ENCODE peak calls at places on chromosome 1, in five cellular contexts. Z, L, F, C and E are unnamed samples.
A peak's percentile ranks its signal among the peaks of the same experiment; 100 is the strongest.

GRCh38 chr1:184959626-184960025 is 14.7 kb downstream of the NIBAN1 start:
- DNase-seq in F (no peak), C (no peak), L (no peak), Z (no peak), E (no peak)

GRCh38 chr1:236522937-236523703 is 662 bp upstream of the LGALS8 start:
- DNase-seq in Z (no peak), L (no peak), C (peak; percentile 21), F (no peak), E (no peak)

GRCh38 chr1:204565617-204566582 is 49.7 kb downstream of the MDM4 start:
- DNase-seq in F (peak; percentile 64), C (peak; percentile 83), L (peak; percentile 81), Z (peak; percentile 70), E (peak; percentile 80)

GRCh38 chr1:194568610-194569009 is 1382.2 kb upstream of the B3GALT2 start:
- DNase-seq in Z (no peak), C (peak; percentile 2), F (no peak), L (no peak), E (no peak)

GRCh38 chr1:38026592-38027200 is 14.2 kb downstream of the UTP11 start:
- DNase-seq in Z (no peak), F (peak; percentile 62), C (peak; percentile 83), L (peak; percentile 72), E (peak; percentile 72)

GRCh38 chr1:191256917-191257316 is 779.3 kb upstream of the BRINP3 start:
- DNase-seq in L (no peak), Z (no peak), C (no peak), F (no peak), E (no peak)

GRCh38 chr1:40270152-40270834 is 12.3 kb downstream of the ZMPSTE24 start:
- DNase-seq in C (no peak), F (no peak), Z (no peak), L (no peak), E (no peak)

GRCh38 chr1:177426533-177426932 is 255.8 kb downstream of the BRINP2 start:
- DNase-seq in F (no peak), C (no peak), Z (no peak), L (no peak), E (no peak)

GRCh38 chr1:100422065-100422464 is 69.8 kb downstream of the CDC14A start:
- DNase-seq in L (no peak), F (no peak), Z (no peak), C (no peak), E (no peak)
- H3K4me3 ChIP-seq in L (no peak overlapping the region), F (no peak overlapping the region), Z (peak overlapping the region; percentile 95), C (no peak overlapping the region), E (no peak overlapping the region)

GRCh38 chr1:244919320-244920282 is 55.3 kb upstream of the HNRNPU start:
- DNase-seq in Z (no peak), L (no peak), F (no peak), C (no peak), E (no peak)

GRCh38 chr1:244915736-244916135 is 51.4 kb upstream of the HNRNPU start:
- DNase-seq in C (no peak), Z (no peak), F (no peak), L (no peak), E (no peak)

GRCh38 chr1:244918422-244919319 is 54.3 kb upstream of the HNRNPU start:
- DNase-seq in F (peak; percentile 69), L (peak; percentile 44), Z (peak; percentile 72), C (peak; percentile 58), E (peak; percentile 21)

GRCh38 chr1:244917271-244917670 is 52.9 kb upstream of the HNRNPU start:
- DNase-seq in F (no peak), Z (no peak), C (no peak), L (no peak), E (no peak)

DNA sequence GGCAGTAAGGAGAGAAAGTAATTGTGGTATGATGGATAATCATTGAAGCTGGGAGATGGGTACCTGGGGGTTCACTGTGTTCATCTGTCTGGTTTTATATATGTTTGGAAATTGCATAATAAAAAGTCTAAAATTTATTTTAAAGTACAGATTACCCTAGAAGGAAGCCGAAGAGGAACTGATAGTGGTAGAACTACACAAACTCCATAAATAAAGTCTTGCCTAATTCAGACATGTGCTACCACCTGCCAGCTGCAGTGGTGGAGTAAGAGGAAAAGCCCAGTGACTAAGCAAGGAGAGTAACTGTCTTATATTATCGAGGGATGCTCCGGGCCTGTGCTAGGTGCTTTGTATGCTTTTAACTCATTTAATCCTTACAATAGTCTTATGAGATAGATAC is 56.6 kb upstream of the HNRNPU start:
- DNase-seq in Z (no peak), C (no peak), F (peak; percentile 38), L (peak; percentile 10), E (no peak)
- H3K4me3 ChIP-seq in Z (no peak overlapping the region), C (no peak overlapping the region), F (no peak overlapping the region), L (no peak overlapping the region), E (no peak overlapping the region)

GRCh38 chr1:112707217-112708001 is 482 bp upstream of the RHOC start:
- DNase-seq in Z (peak; percentile 43), F (peak; percentile 95), C (peak; percentile 96), L (peak; percentile 92), E (peak; percentile 88)

GRCh38 chr1:112706505-112707216 is at the start of gene RHOC:
- DNase-seq in F (peak; percentile 78), L (peak; percentile 42), C (peak; percentile 87), Z (no peak), E (peak; percentile 83)

GRCh38 chr1:112710159-112710558 is 3.2 kb upstream of the RHOC start:
- DNase-seq in F (no peak), Z (no peak), C (no peak), L (no peak), E (no peak)

GRCh38 chr1:112708489-112708888 is 1.6 kb upstream of the RHOC start:
- DNase-seq in Z (no peak), C (no peak), L (no peak), F (no peak), E (no peak)

DNA sequence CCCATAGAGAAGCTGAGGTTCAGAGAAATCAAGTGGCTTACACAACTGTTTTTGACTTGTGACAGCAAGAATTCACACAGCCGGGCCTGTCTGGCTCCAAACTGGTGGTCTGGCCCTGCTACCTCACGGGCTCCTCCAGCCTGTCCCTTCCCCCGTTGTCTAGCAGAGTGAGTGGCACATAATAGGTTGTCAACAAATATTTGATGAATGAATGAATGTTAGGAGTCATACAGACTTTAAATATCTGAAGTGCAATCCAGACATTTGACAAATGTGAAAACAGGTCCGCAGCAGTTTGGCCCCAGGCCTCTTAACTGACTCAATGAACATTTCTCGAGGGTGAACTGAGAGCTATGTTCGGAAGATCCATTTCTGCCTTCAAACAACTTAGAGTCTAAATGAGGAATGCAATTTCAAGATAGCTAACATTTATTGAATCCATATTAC is 1.1 kb upstream of the RHOC start:
- DNase-seq in C (no peak), L (no peak), Z (no peak), F (no peak), E (no peak)
- H3K4me3 ChIP-seq in C (no peak overlapping the region), L (no peak overlapping the region), Z (no peak overlapping the region), F (no peak overlapping the region), E (no peak overlapping the region)

DNA sequence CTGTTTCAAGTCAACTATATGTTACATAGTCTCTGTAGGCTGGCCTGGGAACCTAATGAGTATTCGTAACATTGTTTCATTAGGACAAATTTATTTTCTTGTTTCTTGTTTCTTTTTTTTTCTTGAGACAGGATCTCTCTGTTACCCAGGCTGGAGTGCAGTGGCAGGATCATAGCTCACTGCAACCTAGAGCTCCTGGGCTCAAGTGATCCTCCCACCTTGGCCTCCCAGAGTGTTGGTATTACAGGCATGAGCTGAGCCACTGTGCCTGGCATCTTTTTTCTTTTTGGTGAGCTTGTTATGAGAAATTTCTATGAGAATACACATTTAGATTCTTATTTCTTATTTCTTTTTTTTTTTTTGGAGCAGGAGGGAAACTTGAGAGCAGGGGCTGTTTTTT is 6.8 kb downstream of the CENPS start:
- DNase-seq in L (no peak), Z (no peak), C (no peak), F (no peak), E (no peak)
- H3K4me3 ChIP-seq in L (no peak overlapping the region), Z (no peak overlapping the region), C (no peak overlapping the region), F (no peak overlapping the region), E (no peak overlapping the region)

DNA sequence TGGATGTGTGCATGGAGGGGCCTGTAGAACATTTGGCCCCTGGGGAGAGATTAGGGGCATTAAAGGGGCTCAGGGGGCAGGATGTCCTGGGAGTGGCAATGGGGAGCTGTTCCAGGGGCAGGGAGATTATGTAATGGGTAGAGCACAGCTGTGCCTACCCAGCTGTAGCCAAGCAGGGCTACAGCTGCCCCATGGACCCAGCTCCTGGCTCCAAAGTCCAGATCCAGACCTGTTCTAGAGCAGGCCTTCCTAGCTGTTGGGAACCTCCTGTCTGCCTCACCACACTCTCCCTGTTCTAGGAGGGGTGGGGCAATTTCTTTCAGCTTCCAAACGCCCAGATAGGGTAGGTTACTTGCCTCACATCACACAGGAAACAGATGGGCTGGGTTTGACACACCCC is 5.6 kb downstream of the RPS6KA1 start:
- DNase-seq in F (no peak), Z (no peak), L (no peak), C (no peak), E (no peak)
- H3K4me3 ChIP-seq in F (no peak overlapping the region), Z (no peak overlapping the region), L (no peak overlapping the region), C (no peak overlapping the region), E (no peak overlapping the region)

DNA sequence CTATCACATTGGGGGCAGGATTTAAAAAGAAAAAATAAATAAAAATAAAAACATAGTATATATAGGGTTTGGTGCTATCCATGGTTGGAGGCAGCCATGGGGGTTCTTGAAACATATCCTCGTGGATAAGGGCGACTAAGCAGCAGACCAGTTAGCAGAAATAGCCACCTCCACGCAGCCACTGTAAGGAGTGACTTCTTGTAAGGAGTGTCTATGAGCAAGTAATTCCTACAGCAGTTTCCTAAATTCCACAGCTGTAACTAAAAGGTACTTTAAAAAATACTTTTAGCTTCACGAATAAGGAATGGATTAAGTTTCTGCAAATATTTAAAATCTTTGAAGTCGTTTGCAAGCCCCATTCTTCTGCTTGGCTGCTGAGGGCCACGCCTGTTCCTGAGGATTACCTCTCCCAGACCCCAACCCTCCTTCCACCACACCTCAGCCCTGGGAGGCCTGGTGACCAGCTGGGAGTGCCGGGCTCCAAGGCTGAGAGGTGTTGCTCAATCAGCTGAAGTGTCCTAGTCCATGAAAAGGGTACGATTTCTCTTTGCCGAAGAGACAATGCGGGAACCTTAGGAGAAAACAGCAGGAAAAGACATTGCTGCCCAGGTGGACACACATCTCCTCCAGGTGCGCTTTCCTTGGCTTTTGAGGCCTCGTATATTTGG is 115.3 kb downstream of the ADSS2 start:
- DNase-seq in F (no peak), L (no peak), Z (no peak), C (no peak), E (no peak)
- H3K4me3 ChIP-seq in F (no peak overlapping the region), L (no peak overlapping the region), Z (no peak overlapping the region), C (no peak overlapping the region), E (no peak overlapping the region)

GRCh38 chr1:229368347-229368746 is 25.5 kb upstream of the CCSAP start:
- DNase-seq in L (no peak), C (no peak), Z (no peak), F (no peak), E (no peak)
- H3K4me3 ChIP-seq in L (no peak overlapping the region), C (no peak overlapping the region), Z (no peak overlapping the region), F (no peak overlapping the region), E (no peak overlapping the region)

GRCh38 chr1:14841456-14841855 is 243.0 kb downstream of the KAZN start:
- DNase-seq in C (no peak), L (no peak), F (no peak), Z (no peak), E (no peak)

GRCh38 chr1:14840374-14840773 is 241.9 kb downstream of the KAZN start:
- DNase-seq in Z (no peak), F (no peak), C (no peak), L (no peak), E (no peak)

GRCh38 chr1:14836426-14837140 is 238.1 kb downstream of the KAZN start:
- DNase-seq in C (no peak), L (no peak), F (no peak), Z (no peak), E (no peak)

GRCh38 chr1:14835725-14836124 is 237.2 kb downstream of the KAZN start:
- DNase-seq in Z (no peak), F (no peak), L (no peak), C (no peak), E (no peak)
- H3K4me3 ChIP-seq in Z (no peak overlapping the region), F (no peak overlapping the region), L (no peak overlapping the region), C (no peak overlapping the region), E (no peak overlapping the region)